ENCODE peak calls at places on chromosomes 3 and 15, in nine cellular contexts. B is EL, Y is adrenal gland, Q is GM04503, A is A549, I is posterior cingulate gyrus, X is amniotic epithelial cell, R is cardiac muscle cell, V is A172. E is an unnamed sample.

GRCh38 chr15:38610748-38611147 is 46.1 kb upstream of the RASGRP1 start:
- DNase-seq in B (no peak), Y (no peak), Q (no peak), A (no peak), I (no peak), X (no peak), R (no peak), V (no peak), E (no peak)

GRCh38 chr15:70853855-70854668 is at the start of gene LARP6:
- DNase-seq in B (peak), Y (peak), Q (no peak), A (peak), I (peak), X (no peak), R (peak), V (no peak), E (peak)

GRCh38 chr15:78147566-78147965 is 1.6 kb upstream of the IDH3A start:
- DNase-seq in B (no peak), Y (no peak), Q (no peak), A (no peak), I (no peak), X (no peak), R (no peak), V (no peak), E (no peak)

GRCh38 chr3:86711634-86712033 is 279.3 kb downstream of the VGLL3 start:
- DNase-seq in B (no peak), Y (no peak), Q (no peak), A (no peak), I (no peak), X (no peak), R (no peak), V (no peak), E (no peak)

GRCh38 chr3:98561727-98562521 is 30.1 kb downstream of the GPR15 start:
- DNase-seq in B (peak), Y (no peak), Q (no peak), A (no peak), I (no peak), X (peak), R (no peak), V (peak), E (peak)

GRCh38 chr15:99537344-99537743 is 28.4 kb upstream of the MEF2A start:
- DNase-seq in B (peak), Y (no peak), Q (no peak), A (no peak), I (no peak), X (no peak), R (no peak), V (no peak), E (no peak)

GRCh38 chr3:31364711-31365110 is 168.0 kb upstream of the STT3B start:
- DNase-seq in B (peak), Y (no peak), Q (no peak), A (no peak), I (no peak), X (peak), R (no peak), V (peak), E (peak)

GRCh38 chr15:71830981-71831380 is 20.6 kb downstream of the NR2E3 start:
- DNase-seq in B (no peak), Y (no peak), Q (no peak), A (no peak), I (no peak), X (no peak), R (peak), V (no peak), E (no peak)

GRCh38 chr3:174820885-174821284 is 38.2 kb upstream of the NAALADL2 start:
- DNase-seq in B (no peak), Y (no peak), Q (no peak), A (no peak), I (no peak), X (no peak), R (no peak), V (no peak), E (no peak)

GRCh38 chr3:45110185-45110833 is 35.9 kb downstream of the CDCP1 start:
- DNase-seq in B (no peak), Y (no peak), Q (no peak), A (no peak), I (no peak), X (peak), R (no peak), V (peak), E (peak)

GRCh38 chr15:57827021-57827420 is 120.5 kb downstream of the POLR2M start:
- DNase-seq in B (peak), Y (no peak), Q (no peak), A (no peak), I (no peak), X (no peak), R (no peak), V (no peak), E (peak)

E was measured in M059J.